ENCODE peak calls at places on chromosomes 1 and 21, in four cellular contexts. I, M, W and H are unnamed samples.

GRCh38 chr1:25640646-25641328 is 24.2 kb downstream of the MAN1C1 start:
- DNase-seq in I (no peak), M (no peak), W (no peak), H (no peak)

GRCh38 chr21:39105341-39105765 is 77.9 kb downstream of the PSMG1 start:
- DNase-seq in I (no peak), M (peak), W (no peak), H (no peak)

GRCh38 chr1:25501235-25502058 is 42.0 kb upstream of the LDLRAP1 start:
- DNase-seq in I (no peak), M (peak), W (peak), H (peak)

GRCh38 chr1:176949033-176949662 is 215.4 kb downstream of the ASTN1 start:
- DNase-seq in I (no peak), M (peak), W (peak), H (peak)

GRCh38 chr1:193260925-193261324 is 74.5 kb upstream of the B3GALT2 start:
- DNase-seq in I (no peak), M (no peak), W (no peak), H (no peak)

GRCh38 chr1:218900621-218901020 is 273.1 kb upstream of the LYPLAL1 start:
- DNase-seq in I (no peak), M (no peak), W (no peak), H (no peak)

GRCh38 chr1:22636369-22636768 is at the start of gene C1QA:
- DNase-seq in I (no peak), M (no peak), W (no peak), H (no peak)

GRCh38 chr1:13570924-13571323 is 12.7 kb upstream of the PDPN start:
- DNase-seq in I (no peak), M (no peak), W (peak), H (no peak)

GRCh38 chr1:9013824-9014223 is 12.4 kb downstream of the SLC2A7 start:
- DNase-seq in I (no peak), M (no peak), W (no peak), H (no peak)

GRCh38 chr1:5742032-5742431 is 250.2 kb downstream of the NPHP4 start:
- DNase-seq in I (no peak), M (no peak), W (no peak), H (no peak)

GRCh38 chr1:206142770-206143169 is 25.6 kb upstream of the AVPR1B start:
- DNase-seq in I (no peak), M (no peak), W (no peak), H (no peak)

GRCh38 chr1:79531790-79532189 is 525.3 kb upstream of the ADGRL4 start:
- DNase-seq in I (no peak), M (no peak), W (no peak), H (no peak)

GRCh38 chr1:102897537-102897936 is 210.8 kb downstream of the COL11A1 start:
- DNase-seq in I (no peak), M (no peak), W (no peak), H (no peak)

GRCh38 chr1:81672766-81673165 is 128.0 kb upstream of the ADGRL2 start:
- DNase-seq in I (no peak), M (no peak), W (no peak), H (no peak)

GRCh38 chr1:7478797-7479499 is 292.1 kb upstream of the VAMP3 start:
- DNase-seq in I (no peak), M (no peak), W (no peak), H (no peak)

GRCh38 chr1:204935155-204935554 is 64.5 kb downstream of the NFASC start:
- DNase-seq in I (no peak), M (no peak), W (no peak), H (no peak)

GRCh38 chr1:192448026-192448578 is 127.5 kb upstream of the RGS1 start:
- DNase-seq in I (no peak), M (no peak), W (no peak), H (no peak)

GRCh38 chr1:152185544-152186391 is 26.7 kb upstream of the RPTN start:
- DNase-seq in I (no peak), M (peak), W (peak), H (peak)

GRCh38 chr1:25922633-25923567 is 16.7 kb upstream of the STMN1 start:
- DNase-seq in I (no peak), M (no peak), W (no peak), H (peak)

DNA sequence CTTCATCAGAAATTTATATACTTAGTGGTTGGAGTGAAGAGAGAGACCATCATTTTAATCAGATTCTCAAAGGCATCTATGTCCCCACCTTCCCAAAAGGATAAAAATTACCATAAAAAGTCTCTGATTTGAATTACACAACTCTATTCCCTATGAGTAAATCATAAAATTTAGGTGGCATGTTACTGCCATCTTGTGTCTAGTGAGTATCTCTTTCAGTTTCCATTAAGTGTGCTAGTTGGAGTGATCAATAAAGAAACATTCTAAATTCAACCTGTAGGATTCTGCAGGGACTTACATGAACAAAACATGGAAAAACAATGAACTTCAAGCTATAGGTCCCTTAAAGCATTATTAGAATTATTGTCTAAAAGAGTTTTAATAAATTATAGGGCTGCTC is 655.4 kb downstream of the LTN1 start:
- DNase-seq in I (no peak), M (peak), W (no peak), H (no peak)
- TF ChIP-seq CREM in I (no peak), M (no peak), W (no peak), H (no peak)

GRCh38 chr21:41662161-41662560 is 104.7 kb downstream of the RIPK4 start:
- DNase-seq in I (no peak), M (no peak), W (no peak), H (no peak)
- TF ChIP-seq CBFB in I (no peak), M (no peak), W (no peak), H (no peak)

DNA sequence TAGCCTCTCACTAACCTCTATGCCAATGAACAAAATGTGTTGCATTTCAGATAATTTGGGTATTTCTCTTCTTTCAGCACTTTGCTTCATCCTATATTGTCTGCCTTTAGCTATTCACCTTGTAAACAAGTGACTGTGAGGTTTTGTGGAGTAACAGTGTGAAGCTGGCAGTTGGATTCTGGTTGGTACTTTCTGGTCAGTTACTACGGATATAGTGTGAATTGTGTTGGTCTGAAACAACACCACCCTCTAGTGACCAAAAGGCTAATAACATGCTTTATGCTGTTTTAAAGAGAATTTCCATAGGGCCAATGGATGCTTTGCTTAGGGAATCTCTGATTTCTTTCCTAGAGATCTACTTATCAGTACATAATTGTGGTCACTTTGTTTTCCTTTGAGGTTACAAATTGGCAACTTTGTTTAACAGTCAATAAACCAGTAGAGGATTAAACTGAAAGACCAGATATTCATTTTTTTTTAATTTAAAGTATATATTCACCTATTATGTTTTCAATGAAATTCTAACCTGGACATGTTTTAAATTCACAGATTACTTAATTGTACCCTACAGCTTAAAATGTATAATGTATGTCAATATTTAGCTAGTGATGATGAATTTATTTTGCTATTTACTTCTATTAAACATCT is 2.5 kb upstream of the PTGER3 start:
- DNase-seq in I (peak), M (peak), W (peak), H (no peak)
- TF ChIP-seq SP1 in I (no peak), M (no peak), W (no peak), H (no peak)

DNA sequence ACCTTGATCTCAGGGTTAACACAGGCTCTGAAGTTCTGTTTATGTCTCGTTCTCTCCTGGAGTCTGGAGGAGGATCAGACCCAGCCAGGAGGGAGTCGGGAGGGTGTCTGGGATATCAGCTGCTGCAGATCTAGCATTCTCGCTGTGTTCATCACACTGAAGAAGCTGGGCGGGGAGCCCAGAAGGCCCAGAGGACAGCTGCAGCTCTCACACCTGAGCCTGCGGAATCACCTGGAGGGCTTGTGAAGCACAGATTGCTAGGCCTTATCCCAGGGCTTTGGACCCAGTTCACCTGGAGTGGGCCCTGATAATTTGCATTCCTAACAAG is 19.4 kb downstream of the ABCA4 start:
- DNase-seq in I (no peak), M (no peak), W (no peak), H (no peak)
- TF ChIP-seq CREM in I (no peak), M (no peak), W (no peak), H (no peak)

DNA sequence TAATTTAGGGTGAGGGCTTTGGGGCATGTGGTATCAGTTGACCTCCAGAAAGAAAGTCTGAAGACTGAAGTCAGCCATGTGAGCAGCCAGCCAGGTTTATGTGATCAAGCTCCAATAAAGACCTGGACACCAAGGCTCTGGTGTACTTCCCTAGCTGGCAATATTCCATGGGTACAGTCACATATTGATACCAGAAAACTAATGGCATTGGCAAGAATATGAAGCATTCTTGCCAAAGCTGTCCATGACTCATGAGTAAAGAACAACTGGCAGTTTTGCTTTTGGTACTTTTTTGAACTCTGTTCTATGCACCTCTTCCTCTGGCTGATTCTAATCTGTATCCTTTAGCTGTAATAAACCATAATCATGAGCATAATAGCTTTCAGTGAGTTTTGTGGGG is 415.3 kb upstream of the CAMK1G start:
- DNase-seq in I (no peak), M (no peak), W (no peak), H (no peak)
- TF ChIP-seq CBFB in I (no peak), M (no peak), W (no peak), H (no peak)

GRCh38 chr1:29408831-29409605 is 172.7 kb downstream of the PTPRU start:
- DNase-seq in I (no peak), M (no peak), W (no peak), H (no peak)
- TF ChIP-seq SP1 in I (no peak), M (no peak), W (no peak), H (no peak)

GRCh38 chr1:111483166-111483565 is 9.4 kb downstream of the C1orf162 start:
- DNase-seq in I (no peak), M (no peak), W (no peak), H (no peak)
- TF ChIP-seq CREM in I (no peak), M (no peak), W (no peak), H (no peak)

GRCh38 chr1:109096110-109096509 is 5.5 kb downstream of the TMEM167B start:
- DNase-seq in I (no peak), M (no peak), W (no peak), H (no peak)

GRCh38 chr1:109090415-109091195 is at the start of gene TMEM167B:
- DNase-seq in I (peak), M (peak), W (peak), H (peak)

GRCh38 chr1:109089242-109090015 is 1.1 kb upstream of the TMEM167B start:
- DNase-seq in I (no peak), M (peak), W (peak), H (no peak)

GRCh38 chr1:109091196-109092193 is 931 bp downstream of the TMEM167B start:
- DNase-seq in I (no peak), M (peak), W (peak), H (no peak)

GRCh38 chr1:109094377-109094803 is 3.8 kb downstream of the TMEM167B start:
- DNase-seq in I (no peak), M (no peak), W (no peak), H (no peak)
- TF ChIP-seq CBFB in I (no peak), M (no peak), W (no peak), H (no peak)

GRCh38 chr1:96487961-96488360 is 233.6 kb upstream of the PTBP2 start:
- DNase-seq in I (no peak), M (no peak), W (no peak), H (no peak)

GRCh38 chr1:96487404-96487803 is 234.2 kb upstream of the PTBP2 start:
- DNase-seq in I (no peak), M (no peak), W (no peak), H (no peak)

GRCh38 chr1:96488777-96489176 is 232.8 kb upstream of the PTBP2 start:
- DNase-seq in I (no peak), M (no peak), W (no peak), H (no peak)

DNA sequence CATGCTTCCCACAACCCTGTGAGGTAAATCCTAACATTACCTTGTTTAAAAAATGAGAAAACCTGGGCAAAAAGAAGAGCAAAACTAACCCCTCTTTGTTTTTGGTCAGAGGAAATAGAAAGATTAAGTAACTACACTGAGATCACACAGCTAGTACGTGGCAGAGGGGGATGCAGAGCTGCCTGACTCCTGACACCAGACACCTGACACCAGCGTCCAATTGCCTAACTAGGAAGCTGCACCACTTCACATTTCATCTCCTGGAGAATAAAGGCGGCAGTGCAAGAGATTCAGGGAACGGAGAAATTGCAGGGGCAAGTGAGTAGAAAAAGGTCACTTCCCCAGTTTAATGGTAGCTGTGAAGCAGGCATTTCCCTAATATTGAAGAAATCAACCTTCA is 229.3 kb upstream of the PTBP2 start:
- DNase-seq in I (no peak), M (no peak), W (no peak), H (no peak)
- TF ChIP-seq SP1 in I (no peak), M (no peak), W (no peak), H (no peak)